ENCODE peak calls at places on chromosomes 13 and 19, in ten cellular contexts. G is ovary; O is heart left ventricle; R is AG04450; U is CD4-positive, alpha-beta memory T cell; M is tibial nerve; Q is naive thymus-derived CD4-positive, alpha-beta T cell; W is left lung; X is CD8-positive, alpha-beta T cell; D is thoracic aorta. K is an unnamed sample.

GRCh38 chr19:51188227-51188559 is 36.7 kb upstream of the CD33 start:
- DNase-seq in G (no peak), O (no peak), R (no peak), U (no peak), M (no peak), Q (no peak), W (no peak), X (no peak), D (no peak), K (no peak)

GRCh38 chr19:8403820-8404109 is 9.3 kb upstream of the MARCHF2 start:
- DNase-seq in G (no peak), O (no peak), R (no peak), U (no peak), M (no peak), Q (no peak), W (no peak), X (no peak), D (no peak), K (no peak)

GRCh38 chr19:47247308-47247990 is 8.9 kb upstream of the CCDC9 start:
- DNase-seq in G (no peak), O (peak), R (peak), U (peak), M (peak), Q (peak), W (peak), X (peak), D (no peak), K (peak)

GRCh38 chr19:41795031-41795461 is 1.3 kb upstream of the CEACAM3 start:
- DNase-seq in G (no peak), O (no peak), R (no peak), U (peak), M (no peak), Q (peak), W (no peak), X (peak), D (no peak), K (peak)

GRCh38 chr19:20359933-20360720 is 193.1 kb downstream of the ZNF486 start:
- DNase-seq in G (no peak), O (no peak), R (no peak), U (no peak), M (no peak), Q (no peak), W (no peak), X (no peak), D (no peak), K (no peak)

GRCh38 chr19:56637976-56638555 is 4.9 kb upstream of the SMIM17 start:
- DNase-seq in G (peak), O (peak), R (peak), U (no peak), M (no peak), Q (no peak), W (peak), X (peak), D (no peak), K (peak)

GRCh38 chr19:6639439-6639838 is 30.5 kb downstream of the TNFSF14 start:
- DNase-seq in G (no peak), O (no peak), R (no peak), U (no peak), M (no peak), Q (no peak), W (no peak), X (no peak), D (no peak), K (no peak)

GRCh38 chr19:42634409-42635232 is 39.9 kb upstream of the CEACAM8 start:
- DNase-seq in G (no peak), O (no peak), R (no peak), U (no peak), M (no peak), Q (peak), W (no peak), X (no peak), D (no peak), K (no peak)

GRCh38 chr19:50191270-50191669 is 12.2 kb upstream of the MYH14 start:
- DNase-seq in G (no peak), O (no peak), R (no peak), U (no peak), M (no peak), Q (no peak), W (no peak), X (no peak), D (no peak), K (no peak)

GRCh38 chr13:52838433-52839107 is 9.9 kb downstream of the PCDH8 start:
- DNase-seq in G (no peak), O (no peak), R (no peak), U (no peak), M (no peak), Q (no peak), W (no peak), X (no peak), D (no peak), K (no peak)

GRCh38 chr13:72648513-72649065 is 78.8 kb downstream of the MZT1 start:
- DNase-seq in G (no peak), O (no peak), R (no peak), U (no peak), M (no peak), Q (no peak), W (no peak), X (no peak), D (no peak), K (no peak)

GRCh38 chr13:70203661-70204229 is 95.5 kb upstream of the KLHL1 start:
- DNase-seq in G (no peak), O (no peak), R (no peak), U (no peak), M (no peak), Q (no peak), W (no peak), X (no peak), D (no peak), K (no peak)

GRCh38 chr13:95485518-95486144 is 66.9 kb upstream of the CLDN10 start:
- DNase-seq in G (no peak), O (no peak), R (no peak), U (no peak), M (no peak), Q (no peak), W (no peak), X (no peak), D (no peak), K (no peak)

GRCh38 chr19:46610851-46611770 is 10.0 kb downstream of the CALM3 start:
- DNase-seq in G (no peak), O (no peak), R (no peak), U (peak), M (peak), Q (peak), W (peak), X (no peak), D (no peak), K (peak)

GRCh38 chr19:38759590-38760003 is 13.7 kb downstream of the LGALS7 start:
- DNase-seq in G (no peak), O (no peak), R (no peak), U (no peak), M (no peak), Q (no peak), W (no peak), X (no peak), D (no peak), K (no peak)

GRCh38 chr13:27854606-27855005 is 62.3 kb downstream of the GSX1 start:
- DNase-seq in G (no peak), O (no peak), R (no peak), U (no peak), M (no peak), Q (no peak), W (no peak), X (no peak), D (no peak), K (no peak)

GRCh38 chr19:49599378-49600298 is 8.7 kb downstream of the PRR12 start:
- DNase-seq in G (no peak), O (no peak), R (no peak), U (no peak), M (no peak), Q (no peak), W (no peak), X (no peak), D (no peak), K (no peak)

GRCh38 chr13:30605052-30605451 is 12.7 kb upstream of the USPL1 start:
- DNase-seq in G (no peak), O (no peak), R (no peak), U (no peak), M (no peak), Q (no peak), W (no peak), X (no peak), D (no peak), K (no peak)

GRCh38 chr13:30610311-30610710 is 7.4 kb upstream of the USPL1 start:
- DNase-seq in G (no peak), O (no peak), R (no peak), U (no peak), M (no peak), Q (no peak), W (no peak), X (no peak), D (no peak), K (no peak)

GRCh38 chr13:30607908-30608307 is 9.8 kb upstream of the USPL1 start:
- DNase-seq in G (no peak), O (no peak), R (no peak), U (peak), M (no peak), Q (peak), W (peak), X (peak), D (no peak), K (peak)

GRCh38 chr13:30608364-30608763 is 9.4 kb upstream of the USPL1 start:
- DNase-seq in G (no peak), O (peak), R (no peak), U (no peak), M (no peak), Q (no peak), W (no peak), X (no peak), D (no peak), K (no peak)
- H3K27ac ChIP-seq in G (no peak), O (no peak), R (no peak), U (peak), M (peak), Q (peak), W (peak), X (no peak), D (no peak), K (peak)

DNA sequence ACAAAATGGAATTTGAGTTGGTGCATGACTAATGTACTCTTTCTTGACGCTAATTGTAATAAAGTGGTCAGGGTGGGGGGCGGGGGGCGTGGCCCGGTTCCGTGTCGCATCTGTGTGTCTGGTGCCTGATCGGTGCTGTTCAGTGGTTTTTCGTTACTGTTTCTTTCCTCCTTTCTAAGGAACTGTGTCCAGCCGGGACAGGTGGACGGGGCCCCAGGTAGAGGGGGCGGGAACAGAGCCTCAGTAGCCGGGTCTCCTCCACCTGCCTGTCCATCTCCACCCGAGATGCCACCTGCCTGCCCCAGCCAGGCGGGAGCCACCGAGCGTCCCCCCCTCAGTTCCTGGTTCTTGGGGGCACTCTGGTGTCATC is 26.3 kb downstream of the ONECUT3 start:
- DNase-seq in G (no peak), O (no peak), R (no peak), U (no peak), M (no peak), Q (no peak), W (no peak), X (no peak), D (no peak), K (no peak)
- H3K4me3 ChIP-seq in G (no peak), O (no peak), R (no peak), U (no peak), M (no peak), Q (no peak), W (no peak), X (no peak), D (no peak), K (no peak)

DNA sequence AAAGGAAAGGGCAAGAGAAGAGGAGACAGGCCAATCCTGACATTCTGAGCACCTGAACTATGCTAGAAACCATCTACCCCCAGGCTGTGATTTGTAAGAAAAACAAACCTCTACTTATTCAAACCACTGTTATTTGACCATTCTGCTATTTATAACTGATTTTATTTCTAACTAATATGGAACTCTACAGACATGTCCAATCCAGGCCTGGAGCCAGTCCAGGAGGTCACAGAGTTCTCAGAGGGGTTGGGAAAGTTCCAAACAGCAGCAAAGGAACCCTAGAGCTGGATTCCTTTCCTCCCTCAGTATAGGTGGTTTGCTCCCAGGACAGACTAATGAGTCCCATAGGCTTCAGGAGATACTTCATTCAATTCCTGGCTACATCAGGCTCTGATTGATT is 24.2 kb downstream of the SIAH3 start:
- DNase-seq in G (no peak), O (no peak), R (no peak), U (no peak), M (no peak), Q (no peak), W (no peak), X (no peak), D (no peak), K (no peak)
- H3K27ac ChIP-seq in G (no peak), O (no peak), R (no peak), U (no peak), M (no peak), Q (no peak), W (no peak), X (no peak), D (no peak), K (no peak)

DNA sequence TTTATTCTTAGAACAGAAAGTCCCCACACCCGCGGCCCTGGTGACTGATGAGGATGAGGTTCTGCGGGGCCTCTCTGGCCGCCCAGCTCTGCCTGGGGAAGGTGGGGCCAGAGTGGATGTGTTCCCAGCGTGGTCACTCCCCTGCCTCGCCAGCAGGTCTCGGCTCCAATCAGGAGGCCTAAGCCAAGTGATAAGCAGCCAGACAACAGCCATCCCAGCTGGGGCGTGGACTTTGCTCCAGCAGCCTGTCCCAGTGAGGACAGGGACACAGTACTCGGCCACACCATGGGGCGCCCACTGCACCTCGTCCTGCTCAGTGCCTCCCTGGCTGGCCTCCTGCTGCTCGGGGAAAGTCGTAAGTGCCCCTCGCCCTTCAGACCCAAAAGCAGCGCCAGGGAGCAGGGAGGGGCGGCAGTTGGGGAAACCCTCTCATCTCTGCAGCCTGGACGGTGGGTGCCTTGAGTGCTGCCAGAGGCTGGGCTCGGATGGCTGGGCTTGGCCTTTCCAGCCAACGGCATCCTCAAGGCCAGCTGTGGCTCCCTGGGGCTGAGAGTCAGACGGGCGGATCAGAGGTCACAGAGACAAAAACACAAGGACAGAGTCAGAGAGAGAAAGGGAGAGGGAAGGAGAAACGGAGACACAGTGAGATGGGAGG is at the start of gene F10:
- DNase-seq in G (peak), O (peak), R (peak), U (no peak), M (peak), Q (no peak), W (peak), X (no peak), D (no peak), K (no peak)
- H3K4me3 ChIP-seq in G (peak), O (peak), R (peak), U (no peak), M (peak), Q (no peak), W (no peak), X (no peak), D (peak), K (no peak)

DNA sequence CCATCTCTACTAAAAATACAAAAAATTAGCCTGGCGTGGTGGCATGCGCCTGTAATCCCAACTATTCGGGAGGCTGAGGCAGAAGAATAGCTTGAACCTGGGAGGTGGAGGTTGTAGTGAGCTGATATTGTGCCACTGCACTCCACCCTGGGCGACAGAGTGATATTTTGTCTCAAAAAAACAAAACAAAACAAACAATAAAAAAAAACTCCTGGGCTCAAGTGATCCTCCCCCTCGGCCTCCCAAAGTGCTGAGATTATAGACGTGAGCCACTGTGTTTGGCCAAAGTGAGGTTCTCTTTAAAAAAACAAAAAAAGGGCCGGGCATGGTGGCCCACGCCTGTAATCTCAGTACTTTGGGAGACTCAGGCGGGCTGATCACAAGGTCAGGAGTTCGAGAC is 3.8 kb upstream of the JUNB start:
- DNase-seq in G (peak), O (no peak), R (no peak), U (no peak), M (no peak), Q (no peak), W (no peak), X (no peak), D (no peak), K (no peak)
- H3K27ac ChIP-seq in G (peak), O (peak), R (no peak), U (peak), M (peak), Q (peak), W (peak), X (no peak), D (peak), K (peak)

K was measured in effector memory CD4-positive, alpha-beta T cell.